ENCODE peak calls at places on chromosomes 11 and 22, in six cellular contexts. M, N, Q, G, Z and F are unnamed samples.
A peak's percentile ranks its signal among the peaks of the same experiment; 100 is the strongest.

GRCh38 chr22:44461083-44461375 is 37.0 kb downstream of the RTL6 start:
- DNase-seq in M (no peak), N (no peak), Q (no peak), G (no peak), Z (no peak), F (no peak)

GRCh38 chr11:420054-420910 is 5.5 kb upstream of the SIGIRR start:
- DNase-seq in M (no peak), N (no peak), Q (peak; percentile 70), G (no peak), Z (no peak), F (peak; percentile 31)

GRCh38 chr11:67270256-67271211 is 4.3 kb downstream of the GRK2 start:
- DNase-seq in M (peak; percentile 81), N (no peak), Q (peak; percentile 72), G (no peak), Z (no peak), F (no peak)

GRCh38 chr22:39543095-39543494 is 10.5 kb upstream of the RPS19BP1 start:
- DNase-seq in M (peak; percentile 24), N (no peak), Q (peak; percentile 72), G (no peak), Z (peak; percentile 30), F (peak; percentile 45)

GRCh38 chr22:43384863-43385262 is 27.0 kb upstream of the MPPED1 start:
- DNase-seq in M (no peak), N (no peak), Q (no peak), G (no peak), Z (no peak), F (no peak)

GRCh38 chr11:6554828-6555706 is 48.3 kb downstream of the RRP8 start:
- DNase-seq in M (no peak), N (no peak), Q (no peak), G (no peak), Z (no peak), F (no peak)

GRCh38 chr22:30882974-30883533 is 85.5 kb downstream of the MORC2 start:
- DNase-seq in M (no peak), N (no peak), Q (no peak), G (no peak), Z (no peak), F (no peak)

GRCh38 chr11:91303754-91304153 is 920.9 kb upstream of the FAT3 start:
- DNase-seq in M (no peak), N (no peak), Q (no peak), G (no peak), Z (no peak), F (no peak)

GRCh38 chr11:129639300-129639699 is 176.3 kb upstream of the TMEM45B start:
- DNase-seq in M (no peak), N (no peak), Q (no peak), G (peak; percentile 81), Z (peak; percentile 95), F (no peak)

GRCh38 chr11:279966-280761 is 2.0 kb downstream of the NLRP6 start:
- DNase-seq in M (no peak), N (no peak), Q (peak; percentile 85), G (no peak), Z (no peak), F (peak; percentile 85)

GRCh38 chr22:50627452-50627913 is 469 bp downstream of the ARSA start:
- DNase-seq in M (no peak), N (no peak), Q (no peak), G (no peak), Z (peak; percentile 13), F (no peak)

GRCh38 chr22:45196308-45196707 is 32.6 kb downstream of the NUP50 start:
- DNase-seq in M (no peak), N (no peak), Q (no peak), G (no peak), Z (no peak), F (no peak)

GRCh38 chr11:109853156-109853776 is 239.9 kb upstream of the ZC3H12C start:
- DNase-seq in M (peak; percentile 32), N (no peak), Q (no peak), G (peak; percentile 63), Z (peak; percentile 61), F (no peak)

GRCh38 chr11:78290293-78291176 is 101.8 kb downstream of the USP35 start:
- DNase-seq in M (peak; percentile 99), N (no peak), Q (no peak), G (peak; percentile 3), Z (peak; percentile 33), F (peak; percentile 18)

GRCh38 chr22:36267058-36267457 is 14.1 kb downstream of the APOL1 start:
- DNase-seq in M (no peak), N (no peak), Q (no peak), G (no peak), Z (no peak), F (no peak)

GRCh38 chr22:50710221-50710620 is 27.8 kb upstream of the ACR start:
- DNase-seq in M (no peak), N (no peak), Q (no peak), G (no peak), Z (no peak), F (no peak)

GRCh38 chr11:86589204-86589603 is 83.2 kb downstream of the ME3 start:
- DNase-seq in M (no peak), N (no peak), Q (no peak), G (no peak), Z (no peak), F (no peak)

GRCh38 chr11:105109855-105110750 is 29.5 kb downstream of the CARD18 start:
- DNase-seq in M (no peak), N (no peak), Q (no peak), G (no peak), Z (no peak), F (no peak)

GRCh38 chr11:33778682-33779081 is 4.4 kb upstream of the FBXO3 start:
- DNase-seq in M (no peak), N (no peak), Q (no peak), G (peak; percentile 59), Z (peak; percentile 74), F (no peak)

GRCh38 chr11:104934594-104934993 is 33.8 kb downstream of the CASP4 start:
- DNase-seq in M (no peak), N (no peak), Q (no peak), G (no peak), Z (no peak), F (peak; percentile 31)

GRCh38 chr22:19271856-19272535 is 19.5 kb downstream of the CLTCL1 start:
- DNase-seq in M (no peak), N (no peak), Q (no peak), G (peak; percentile 15), Z (no peak), F (no peak)

GRCh38 chr22:50473088-50473487 is 1.7 kb downstream of the SBF1 start:
- DNase-seq in M (no peak), N (no peak), Q (no peak), G (no peak), Z (no peak), F (no peak)

GRCh38 chr11:45925550-45925949 is 3.1 kb downstream of the LARGE2 start:
- DNase-seq in M (no peak), N (no peak), Q (no peak), G (no peak), Z (no peak), F (no peak)

GRCh38 chr11:122213111-122213510 is 97.1 kb upstream of the BLID start:
- DNase-seq in M (no peak), N (no peak), Q (no peak), G (no peak), Z (no peak), F (no peak)

GRCh38 chr22:20021196-20022181 is 579 bp downstream of the TANGO2 start:
- DNase-seq in M (peak; percentile 9), N (no peak), Q (no peak), G (no peak), Z (peak; percentile 70), F (no peak)

GRCh38 chr11:32343325-32344008 is 91.9 kb downstream of the WT1 start:
- DNase-seq in M (no peak), N (no peak), Q (no peak), G (no peak), Z (no peak), F (no peak)

GRCh38 chr22:26395926-26396325 is 33.1 kb upstream of the ASPHD2 start:
- DNase-seq in M (no peak), N (no peak), Q (peak; percentile 35), G (no peak), Z (no peak), F (no peak)

GRCh38 chr11:69718147-69718546 is 14.3 kb upstream of the FGF19 start:
- DNase-seq in M (no peak), N (no peak), Q (peak; percentile 92), G (no peak), Z (no peak), F (peak; percentile 66)

GRCh38 chr22:50613291-50613981 is 12.8 kb downstream of the MAPK8IP2 start:
- DNase-seq in M (no peak), N (no peak), Q (peak; percentile 74), G (no peak), Z (no peak), F (no peak)

GRCh38 chr11:12286606-12287005 is 90.8 kb upstream of the PARVA start:
- DNase-seq in M (no peak), N (no peak), Q (no peak), G (no peak), Z (no peak), F (no peak)

GRCh38 chr11:1057806-1058205 is 16.9 kb upstream of the MUC2 start:
- DNase-seq in M (no peak), N (no peak), Q (no peak), G (no peak), Z (no peak), F (no peak)

GRCh38 chr22:38079804-38080203 is 4.2 kb downstream of the SLC16A8 start:
- DNase-seq in M (no peak), N (no peak), Q (no peak), G (no peak), Z (no peak), F (no peak)

GRCh38 chr11:11584937-11585336 is 36.9 kb downstream of the GALNT18 start:
- DNase-seq in M (no peak), N (no peak), Q (no peak), G (no peak), Z (no peak), F (no peak)

GRCh38 chr11:120031612-120032600 is 106.0 kb downstream of the TRIM29 start:
- DNase-seq in M (no peak), N (no peak), Q (no peak), G (no peak), Z (no peak), F (no peak)

GRCh38 chr22:17910561-17911311 is 113.6 kb downstream of the MICAL3 start:
- DNase-seq in M (no peak), N (no peak), Q (peak; percentile 80), G (peak; percentile 68), Z (peak; percentile 86), F (no peak)

GRCh38 chr11:71237853-71238252 is 14.5 kb downstream of the SHANK2 start:
- DNase-seq in M (no peak), N (no peak), Q (no peak), G (no peak), Z (no peak), F (no peak)

GRCh38 chr11:65438257-65439151 is 15.9 kb downstream of the NEAT1 start:
- DNase-seq in M (no peak), N (no peak), Q (no peak), G (no peak), Z (no peak), F (no peak)

GRCh38 chr11:120869097-120869496 is 154.8 kb upstream of the TBCEL start:
- DNase-seq in M (no peak), N (no peak), Q (no peak), G (no peak), Z (no peak), F (no peak)